ENCODE peak calls at places on chromosomes 16 and 17, in five cellular contexts. One of them, this sample, is unnamed.

GRCh38 chr16:90023078-90023447 is 3.8 kb upstream of the DBNDD1 start:
- DNase-seq in lower leg skin: no peak
- DNase-seq in esophagus squamous epithelium: no peak
- DNase-seq in IMR-90: no peak
- DNase-seq in breast epithelium: no peak
- DNase-seq in this sample: no peak

GRCh38 chr17:77200711-77201110 is 59.9 kb downstream of the SEC14L1 start:
- DNase-seq in lower leg skin: no peak
- DNase-seq in esophagus squamous epithelium: no peak
- DNase-seq in IMR-90: no peak
- DNase-seq in breast epithelium: no peak
- DNase-seq in this sample: no peak

GRCh38 chr17:62870581-62870964 is 62.5 kb upstream of the MARCHF10 start:
- DNase-seq in lower leg skin: no peak
- DNase-seq in esophagus squamous epithelium: no peak
- DNase-seq in IMR-90: no peak
- DNase-seq in breast epithelium: no peak
- DNase-seq in this sample: no peak

GRCh38 chr17:5115673-5116651 is at the start of gene USP6:
- DNase-seq in lower leg skin: no peak
- DNase-seq in esophagus squamous epithelium: no peak
- DNase-seq in IMR-90: no peak
- DNase-seq in breast epithelium: no peak
- DNase-seq in this sample: no peak

GRCh38 chr17:7590743-7591142 is 849 bp upstream of the SOX15 start:
- DNase-seq in lower leg skin: no peak
- DNase-seq in esophagus squamous epithelium: no peak
- DNase-seq in IMR-90: peak; percentile 70
- DNase-seq in breast epithelium: no peak
- DNase-seq in this sample: no peak

GRCh38 chr16:65537336-65537735 is 415.5 kb upstream of the CDH11 start:
- DNase-seq in lower leg skin: no peak
- DNase-seq in esophagus squamous epithelium: no peak
- DNase-seq in IMR-90: no peak
- DNase-seq in breast epithelium: no peak
- DNase-seq in this sample: no peak

GRCh38 chr16:825298-826061 is 24.9 kb upstream of the GNG13 start:
- DNase-seq in lower leg skin: no peak
- DNase-seq in esophagus squamous epithelium: no peak
- DNase-seq in IMR-90: no peak
- DNase-seq in breast epithelium: no peak
- DNase-seq in this sample: no peak

GRCh38 chr17:8412089-8412488 is 14.5 kb upstream of the RNF222 start:
- DNase-seq in lower leg skin: peak; percentile 8
- DNase-seq in esophagus squamous epithelium: no peak
- DNase-seq in IMR-90: no peak
- DNase-seq in breast epithelium: no peak
- DNase-seq in this sample: no peak

GRCh38 chr16:11032922-11033291 is 88.5 kb downstream of the CLEC16A start:
- DNase-seq in lower leg skin: peak; percentile 92
- DNase-seq in esophagus squamous epithelium: no peak
- DNase-seq in IMR-90: peak; percentile 80
- DNase-seq in breast epithelium: peak; percentile 43
- DNase-seq in this sample: no peak

GRCh38 chr16:82016268-82016667 is 5.0 kb upstream of the SDR42E1 start:
- DNase-seq in lower leg skin: no peak
- DNase-seq in esophagus squamous epithelium: no peak
- DNase-seq in IMR-90: peak; percentile 14
- DNase-seq in breast epithelium: no peak
- DNase-seq in this sample: peak; percentile 28

GRCh38 chr17:58734040-58734439 is 21.6 kb upstream of the PPM1E start:
- DNase-seq in lower leg skin: no peak
- DNase-seq in esophagus squamous epithelium: no peak
- DNase-seq in IMR-90: no peak
- DNase-seq in breast epithelium: no peak
- DNase-seq in this sample: no peak

GRCh38 chr17:48577330-48577945 is 712 bp downstream of the HOXB4 start:
- DNase-seq in lower leg skin: no peak
- DNase-seq in esophagus squamous epithelium: no peak
- DNase-seq in IMR-90: peak; percentile 84
- DNase-seq in breast epithelium: no peak
- DNase-seq in this sample: no peak

GRCh38 chr17:73639926-73640325 is 4.3 kb downstream of the SDK2 start:
- DNase-seq in lower leg skin: no peak
- DNase-seq in esophagus squamous epithelium: no peak
- DNase-seq in IMR-90: no peak
- DNase-seq in breast epithelium: no peak
- DNase-seq in this sample: no peak

GRCh38 chr17:38898812-38899348 is 26.5 kb upstream of the LASP1NB start:
- DNase-seq in lower leg skin: no peak
- DNase-seq in esophagus squamous epithelium: no peak
- DNase-seq in IMR-90: no peak
- DNase-seq in breast epithelium: no peak
- DNase-seq in this sample: no peak

GRCh38 chr16:13108126-13108525 is 206.7 kb downstream of the SHISA9 start:
- DNase-seq in lower leg skin: peak; percentile 37
- DNase-seq in esophagus squamous epithelium: no peak
- DNase-seq in IMR-90: no peak
- DNase-seq in breast epithelium: no peak
- DNase-seq in this sample: no peak

GRCh38 chr17:49691086-49691676 is 13.3 kb upstream of the SPOP start:
- DNase-seq in lower leg skin: peak; percentile 59
- DNase-seq in esophagus squamous epithelium: no peak
- DNase-seq in IMR-90: no peak
- DNase-seq in breast epithelium: no peak
- DNase-seq in this sample: no peak

GRCh38 chr16:67191995-67192681 is at the start of gene E2F4:
- DNase-seq in lower leg skin: peak; percentile 97
- DNase-seq in esophagus squamous epithelium: peak; percentile 43
- DNase-seq in IMR-90: peak; percentile 92
- DNase-seq in breast epithelium: peak; percentile 85
- DNase-seq in this sample: peak; percentile 96

GRCh38 chr16:83733301-83733700 is 74.5 kb upstream of the HSBP1 start:
- DNase-seq in lower leg skin: no peak
- DNase-seq in esophagus squamous epithelium: no peak
- DNase-seq in IMR-90: peak; percentile 68
- DNase-seq in breast epithelium: no peak
- DNase-seq in this sample: no peak

GRCh38 chr17:62696256-62696655 is 68.8 kb downstream of the MRC2 start:
- DNase-seq in lower leg skin: no peak
- DNase-seq in esophagus squamous epithelium: no peak
- DNase-seq in IMR-90: no peak
- DNase-seq in breast epithelium: no peak
- DNase-seq in this sample: no peak

GRCh38 chr17:339193-340061 is 13.2 kb downstream of the RPH3AL start:
- DNase-seq in lower leg skin: peak; percentile 79
- DNase-seq in esophagus squamous epithelium: no peak
- DNase-seq in IMR-90: no peak
- DNase-seq in breast epithelium: no peak
- DNase-seq in this sample: no peak

DNA sequence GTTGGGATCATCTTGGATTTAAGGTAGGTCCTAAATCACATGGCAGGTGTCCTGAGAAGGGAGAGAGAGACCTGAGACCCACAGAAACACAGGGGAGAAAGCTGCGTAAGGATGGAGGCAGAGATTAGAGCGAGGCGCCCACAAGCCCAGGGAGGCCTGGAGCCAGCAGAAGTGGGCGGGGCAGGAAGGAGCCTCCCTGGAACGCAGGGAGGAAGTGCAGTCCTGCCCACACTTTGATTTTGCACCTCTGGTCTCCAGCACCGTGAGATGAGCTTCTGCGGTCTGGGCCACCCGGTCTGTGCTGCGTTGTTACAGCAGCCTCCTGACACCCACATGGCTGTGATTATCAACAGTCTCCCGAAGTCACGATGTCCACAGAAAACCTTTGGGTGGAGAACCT is 6.4 kb downstream of the DNASE1L2 start:
- DNase-seq in lower leg skin: no peak
- DNase-seq in esophagus squamous epithelium: no peak
- DNase-seq in IMR-90: no peak
- DNase-seq in breast epithelium: no peak
- DNase-seq in this sample: no peak
- TF ChIP-seq POLR2A in lower leg skin: no peak
- TF ChIP-seq POLR2A in esophagus squamous epithelium: no peak
- TF ChIP-seq POLR2A in IMR-90: no peak
- TF ChIP-seq POLR2A in breast epithelium: no peak
- TF ChIP-seq POLR2A in this sample: no peak

DNA sequence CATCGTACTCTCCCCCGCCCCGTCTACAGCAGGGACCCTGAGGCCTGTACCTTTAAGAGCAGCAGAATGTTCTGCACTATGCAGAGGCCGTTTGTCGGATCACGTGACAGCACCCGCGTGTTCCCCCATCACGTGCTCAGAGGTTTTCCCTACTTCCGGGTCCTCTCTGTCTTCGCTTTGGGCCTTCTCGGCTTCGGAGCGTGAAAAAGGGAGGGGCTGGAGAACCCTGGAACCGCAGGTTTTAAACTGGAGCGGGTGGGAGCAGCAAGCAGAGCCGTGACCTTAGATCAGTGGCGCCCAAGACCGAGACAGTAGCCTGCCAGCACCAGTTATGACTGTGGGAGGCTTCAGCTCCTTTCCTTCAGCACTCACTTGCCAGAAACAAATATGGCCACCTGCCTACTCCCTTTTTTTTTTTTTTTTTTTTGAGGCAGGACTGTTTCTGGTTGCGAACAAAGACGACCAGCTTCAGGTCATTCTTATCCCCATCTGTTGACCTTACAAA is at the start of gene CLN3:
- DNase-seq in lower leg skin: peak; percentile 98
- DNase-seq in esophagus squamous epithelium: peak; percentile 69
- DNase-seq in IMR-90: peak; percentile 94
- DNase-seq in breast epithelium: peak; percentile 92
- DNase-seq in this sample: peak; percentile 92
- TF ChIP-seq POLR2A in lower leg skin: no peak
- TF ChIP-seq POLR2A in esophagus squamous epithelium: no peak
- TF ChIP-seq POLR2A in IMR-90: no peak
- TF ChIP-seq POLR2A in breast epithelium: no peak
- TF ChIP-seq POLR2A in this sample: no peak

GRCh38 chr17:17830740-17831207 is 6.0 kb downstream of the SREBF1 start:
- DNase-seq in lower leg skin: no peak
- DNase-seq in esophagus squamous epithelium: no peak
- DNase-seq in IMR-90: no peak
- DNase-seq in breast epithelium: no peak
- DNase-seq in this sample: no peak
- TF ChIP-seq POLR2A in lower leg skin: no peak
- TF ChIP-seq POLR2A in esophagus squamous epithelium: no peak
- TF ChIP-seq POLR2A in IMR-90: no peak
- TF ChIP-seq POLR2A in breast epithelium: no peak
- TF ChIP-seq POLR2A in this sample: no peak

DNA sequence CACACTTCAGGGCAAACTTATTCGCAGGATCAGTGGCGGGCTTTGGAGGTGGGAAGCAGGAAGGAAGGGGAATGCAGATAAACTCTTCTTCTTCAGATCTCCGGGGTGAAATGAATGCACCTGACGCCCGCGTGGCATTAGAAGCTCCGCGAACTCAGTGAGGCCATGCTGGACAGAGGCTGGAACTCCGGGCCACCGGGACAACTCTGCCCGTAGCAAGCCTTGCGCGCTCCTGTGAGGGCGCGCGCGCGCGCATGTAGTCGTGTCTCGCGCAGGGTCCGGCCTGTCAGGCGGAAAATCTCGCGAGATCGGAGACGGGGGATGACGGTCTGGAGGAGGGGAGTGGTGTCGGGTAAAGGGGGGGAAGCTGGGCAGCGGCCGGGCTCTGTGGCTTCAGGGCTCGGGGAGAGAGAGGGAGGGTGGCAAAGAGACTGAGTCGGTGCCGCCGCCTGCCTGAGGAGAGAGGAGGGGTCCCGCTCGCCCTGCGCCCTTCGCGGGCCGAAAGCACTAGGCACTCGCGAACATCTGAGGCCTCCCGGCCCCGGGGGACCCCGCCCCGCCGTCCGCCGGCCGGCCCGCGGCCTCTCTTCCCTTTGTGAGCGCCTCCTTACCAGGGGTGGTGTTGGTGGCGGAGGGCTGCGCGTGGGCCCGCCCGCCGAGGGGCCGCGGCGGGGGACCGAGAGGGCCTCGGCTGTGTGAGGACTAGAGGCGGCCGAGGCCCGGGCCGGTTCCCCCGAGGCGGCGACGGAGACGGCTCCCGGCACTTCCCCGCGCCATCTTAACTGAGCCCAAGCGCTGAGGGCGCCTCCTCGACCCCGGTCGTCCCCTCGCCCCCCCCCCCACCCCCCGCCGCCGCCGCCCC is at the start of gene TAOK1:
- DNase-seq in lower leg skin: peak; percentile 100
- DNase-seq in esophagus squamous epithelium: peak; percentile 93
- DNase-seq in IMR-90: peak; percentile 98
- DNase-seq in breast epithelium: peak; percentile 98
- DNase-seq in this sample: peak; percentile 97
- TF ChIP-seq POLR2A in lower leg skin: peak; percentile 60
- TF ChIP-seq POLR2A in esophagus squamous epithelium: peak; percentile 94
- TF ChIP-seq POLR2A in IMR-90: peak; percentile 95
- TF ChIP-seq POLR2A in breast epithelium: peak; percentile 92
- TF ChIP-seq POLR2A in this sample: peak; percentile 96

This sample was measured in H54.